ENCODE peak calls at places on chromosomes 6 and 20, in four cellular contexts. C, X, Q and J are unnamed samples.
A peak's percentile ranks its signal among the peaks of the same experiment; 100 is the strongest.

GRCh38 chr20:44074252-44075151 is 112.5 kb downstream of the JPH2 start:
- DNase-seq in C (peak; percentile 43), X (peak; percentile 86), Q (peak; percentile 48), J (no peak)

GRCh38 chr20:20594171-20594530 is 118.3 kb downstream of the RALGAPA2 start:
- DNase-seq in X (peak; percentile 59), C (no peak), Q (peak; percentile 7), J (peak; percentile 17)

GRCh38 chr6:44499609-44500008 is 112.1 kb downstream of the CDC5L start:
- DNase-seq in Q (no peak), C (peak; percentile 26), X (no peak), J (no peak)

GRCh38 chr6:131831886-131832285 is 24.1 kb downstream of the ENPP1 start:
- DNase-seq in Q (no peak), C (no peak), X (no peak), J (no peak)

GRCh38 chr20:38112249-38112942 is 52.7 kb downstream of the TGM2 start:
- DNase-seq in X (no peak), Q (no peak), C (peak; percentile 58), J (no peak)

GRCh38 chr20:58051367-58051766 is 177.1 kb downstream of the ANKRD60 start:
- DNase-seq in X (no peak), Q (no peak), C (no peak), J (no peak)

GRCh38 chr20:45821942-45822341 is 5.2 kb downstream of the TNNC2 start:
- DNase-seq in C (no peak), Q (no peak), X (no peak), J (no peak)

GRCh38 chr6:20327141-20327540 is 74.5 kb upstream of the E2F3 start:
- DNase-seq in X (no peak), Q (no peak), C (no peak), J (no peak)

GRCh38 chr6:14092301-14092700 is 25.3 kb upstream of the CD83 start:
- DNase-seq in Q (no peak), X (no peak), C (no peak), J (no peak)

GRCh38 chr6:167341665-167342655 is 17.1 kb downstream of the TTLL2 start:
- DNase-seq in C (no peak), Q (no peak), X (no peak), J (no peak)

GRCh38 chr20:57464642-57465211 is 60.2 kb downstream of the CTCFL start:
- DNase-seq in Q (no peak), C (no peak), X (peak; percentile 59), J (no peak)

GRCh38 chr6:52335576-52335975 is 26.4 kb upstream of the PAQR8 start:
- DNase-seq in X (no peak), Q (no peak), C (no peak), J (no peak)

GRCh38 chr20:63980317-63980805 is 571 bp upstream of the PRPF6 start:
- DNase-seq in X (no peak), Q (no peak), C (no peak), J (peak; percentile 66)

GRCh38 chr6:22614541-22614940 is 45.2 kb downstream of the HDGFL1 start:
- DNase-seq in C (no peak), Q (no peak), X (no peak), J (no peak)

GRCh38 chr6:129370268-129370916 is 339.6 kb downstream of the ARHGAP18 start:
- DNase-seq in C (no peak), Q (peak; percentile 37), X (peak; percentile 66), J (peak; percentile 12)

GRCh38 chr20:33554914-33555420 is 65.1 kb downstream of the CBFA2T2 start:
- DNase-seq in X (peak; percentile 95), Q (peak; percentile 81), C (no peak), J (peak; percentile 73)

GRCh38 chr6:34158876-34159275 is 13.0 kb upstream of the GRM4 start:
- DNase-seq in C (no peak), Q (no peak), X (no peak), J (no peak)

DNA sequence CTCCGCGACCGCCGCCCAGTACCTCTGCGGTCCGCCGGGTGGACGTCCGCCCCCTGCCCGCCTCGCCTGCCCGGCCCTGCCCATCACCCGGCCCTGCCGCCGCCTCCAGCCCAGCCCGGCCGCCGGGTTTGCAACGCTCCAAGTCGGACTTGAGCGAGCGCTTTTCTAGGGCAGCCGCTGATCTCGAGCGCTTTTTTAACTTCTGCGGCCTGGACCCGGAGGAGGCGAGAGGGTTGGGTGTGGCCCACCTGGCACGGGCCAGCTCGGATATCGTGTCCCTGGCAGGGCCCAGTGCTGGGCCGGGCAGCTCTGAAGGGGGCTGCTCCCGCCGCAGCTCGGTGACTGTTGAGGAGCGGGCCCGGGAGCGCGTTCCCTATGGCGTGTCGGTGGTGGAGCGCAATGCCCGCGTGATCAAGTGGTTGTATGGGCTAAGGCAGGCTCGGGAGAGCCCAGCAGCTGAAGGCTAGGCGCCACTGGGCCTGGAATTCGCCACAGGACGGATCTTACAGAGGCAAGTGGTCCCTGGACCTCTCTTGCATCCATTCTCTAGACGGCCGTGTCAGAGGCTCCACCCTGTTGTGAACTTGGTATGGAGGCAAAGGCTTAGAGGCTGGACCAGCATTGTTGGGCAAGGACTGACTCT is 11.8 kb downstream of the FAM110A start:
- DNase-seq in X (no peak), Q (no peak), C (no peak), J (no peak)
- TF ChIP-seq CTCF in X (no peak), Q (no peak), C (no peak), J (no peak)

DNA sequence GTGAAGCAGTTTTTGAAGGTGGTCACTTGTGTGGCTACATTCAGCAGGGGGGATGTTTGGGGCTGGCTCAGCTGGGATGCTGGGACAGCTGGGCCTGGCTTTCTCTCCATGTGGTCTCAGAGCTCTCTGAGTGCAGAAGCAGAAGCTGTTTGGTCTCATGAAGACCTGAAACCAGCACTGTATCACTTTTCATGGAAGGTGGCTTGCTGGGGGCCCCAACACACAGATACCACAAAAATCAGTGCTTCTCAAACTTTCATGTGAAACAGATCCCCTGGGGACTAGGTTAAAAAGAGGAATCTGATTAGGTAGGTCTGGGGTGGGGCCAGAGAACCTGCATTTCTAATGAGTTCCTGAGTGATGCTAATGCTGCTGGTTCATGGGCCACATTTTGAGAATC is 347.3 kb downstream of the DHX35 start:
- DNase-seq in X (no peak), Q (no peak), C (no peak), J (no peak)
- TF ChIP-seq CTCF in X (no peak), Q (no peak), C (no peak), J (no peak)

GRCh38 chr6:138945354-138945753 is 42.7 kb downstream of the REPS1 start:
- DNase-seq in Q (no peak), C (no peak), X (peak; percentile 11), J (no peak)
- TF ChIP-seq CTCF in Q (no peak), C (no peak), X (peak; percentile 18), J (no peak)

GRCh38 chr6:135950709-135951108 is 99.2 kb downstream of the PDE7B start:
- DNase-seq in C (no peak), X (no peak), Q (no peak), J (no peak)

GRCh38 chr6:135955106-135955505 is 103.6 kb downstream of the PDE7B start:
- DNase-seq in X (no peak), Q (no peak), C (no peak), J (no peak)

GRCh38 chr6:135951169-135951568 is 99.7 kb downstream of the PDE7B start:
- DNase-seq in C (no peak), Q (no peak), X (no peak), J (no peak)

GRCh38 chr6:135953800-135954199 is 102.3 kb downstream of the PDE7B start:
- DNase-seq in Q (no peak), X (no peak), C (no peak), J (no peak)
- TF ChIP-seq CTCF in Q (no peak), X (no peak), C (no peak), J (no peak)

GRCh38 chr6:107079429-107079828 is 35.9 kb downstream of the BEND3 start:
- DNase-seq in C (no peak), X (no peak), Q (no peak), J (no peak)

GRCh38 chr6:107070686-107071085 is 42.7 kb downstream of the MTRES1 start:
- DNase-seq in X (no peak), C (no peak), Q (no peak), J (no peak)

GRCh38 chr6:107077710-107078109 is 37.6 kb downstream of the BEND3 start:
- DNase-seq in C (no peak), Q (no peak), X (no peak), J (no peak)

GRCh38 chr6:107080036-107080435 is 35.3 kb downstream of the BEND3 start:
- DNase-seq in X (peak; percentile 5), Q (no peak), C (no peak), J (no peak)

GRCh38 chr6:107075951-107076381 is 39.3 kb downstream of the BEND3 start:
- DNase-seq in Q (peak; percentile 43), X (peak; percentile 11), C (no peak), J (peak; percentile 44)
- TF ChIP-seq CTCF in Q (peak; percentile 30), X (peak; percentile 39), C (no peak), J (peak; percentile 40)

GRCh38 chr6:146753306-146753705 is 154.5 kb downstream of the ADGB start:
- DNase-seq in Q (no peak), C (no peak), X (no peak), J (no peak)
- TF ChIP-seq CTCF in Q (no peak), C (no peak), X (no peak), J (no peak)

GRCh38 chr6:91575032-91575431 is 988.2 kb upstream of the MAP3K7 start:
- DNase-seq in X (peak; percentile 21), Q (no peak), C (no peak), J (peak; percentile 2)
- TF ChIP-seq CTCF in X (no peak), Q (no peak), C (no peak), J (no peak)

GRCh38 chr6:40914005-40914404 is 125.0 kb downstream of the UNC5CL start:
- DNase-seq in X (no peak), Q (no peak), C (no peak), J (no peak)

GRCh38 chr6:40910260-40910893 is 128.6 kb downstream of the UNC5CL start:
- DNase-seq in C (no peak), Q (no peak), X (no peak), J (no peak)

GRCh38 chr6:40909811-40910210 is 129.2 kb downstream of the UNC5CL start:
- DNase-seq in Q (no peak), X (no peak), C (no peak), J (no peak)

GRCh38 chr6:40915165-40915564 is 123.9 kb downstream of the UNC5CL start:
- DNase-seq in Q (no peak), C (no peak), X (no peak), J (no peak)

GRCh38 chr6:40912158-40912946 is 126.7 kb downstream of the UNC5CL start:
- DNase-seq in Q (no peak), X (peak; percentile 63), C (no peak), J (peak; percentile 60)
- TF ChIP-seq CTCF in Q (peak; percentile 43), X (peak; percentile 74), C (peak; percentile 16), J (peak; percentile 66)

GRCh38 chr20:4064118-4064962 is 49.0 kb upstream of the RNF24 start:
- DNase-seq in X (peak; percentile 98), C (peak; percentile 92), Q (peak; percentile 97), J (no peak)
- TF ChIP-seq CTCF in X (no peak), C (no peak), Q (no peak), J (no peak)

DNA sequence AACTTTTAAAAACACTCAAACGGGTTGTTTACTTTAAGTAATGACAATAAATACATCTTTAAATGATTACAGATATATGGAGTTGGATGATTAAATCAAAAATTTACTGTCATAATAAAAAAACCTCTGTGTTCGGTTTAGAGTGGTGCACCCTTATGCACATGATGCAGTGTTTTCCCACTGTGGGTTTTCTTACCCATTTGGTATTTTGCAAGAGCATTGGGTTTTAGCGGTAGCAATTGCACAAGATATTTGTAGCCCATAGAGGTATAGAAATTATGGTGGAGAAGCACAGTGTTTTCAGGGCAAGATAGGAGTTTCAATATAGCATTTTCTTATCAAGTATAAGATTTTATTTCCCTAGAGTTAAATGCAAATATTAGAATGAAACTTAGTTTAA is 410.8 kb upstream of the PLCB4 start:
- DNase-seq in X (no peak), Q (no peak), C (no peak), J (no peak)
- TF ChIP-seq CTCF in X (no peak), Q (no peak), C (no peak), J (no peak)